ENCODE peak calls at places on chromosomes 4 and X, in nine cellular contexts. A, G, K, X, V, E, P, S and I are unnamed samples. For H3K36me3 and H3K27me3, the result is how much of the 10 kb centered on the place peaks cover.

GRCh38 chr4:137819964-137820383 is 287.7 kb upstream of the PCDH18 start:
- DNase-seq in E (no peak), S (peak), K (peak), G (no peak), X (peak), P (peak), A (peak), V (no peak), I (peak)

GRCh38 chr4:141702472-141703182 is 66.2 kb downstream of the IL15 start:
- DNase-seq in A (no peak), P (peak), G (no peak), X (no peak), E (peak), S (peak), V (no peak), K (no peak), I (no peak)

GRCh38 chr4:3701271-3702083 is 64.7 kb upstream of the ADRA2C start:
- DNase-seq in K (no peak), A (no peak), S (no peak), E (no peak), P (no peak), G (peak), V (no peak), X (no peak), I (peak)

GRCh38 chrX:8484360-8484759 is 19.7 kb downstream of the VCX3B start:
- DNase-seq in X (no peak), S (no peak), K (no peak), G (no peak), V (no peak), P (no peak), E (no peak), A (no peak), I (no peak)

GRCh38 chr4:47746122-47746521 is 91.7 kb downstream of the CORIN start:
- DNase-seq in S (no peak), E (no peak), V (no peak), X (no peak), P (no peak), K (peak), A (no peak), G (no peak), I (no peak)

GRCh38 chr4:141497627-141498026 is 138.8 kb upstream of the IL15 start:
- DNase-seq in V (no peak), E (no peak), P (no peak), A (no peak), S (no peak), X (no peak), G (no peak), K (peak), I (no peak)

GRCh38 chr4:174119051-174119450 is 164.4 kb downstream of the FBXO8 start:
- DNase-seq in E (no peak), X (no peak), P (no peak), G (no peak), S (peak), V (no peak), A (no peak), K (peak), I (no peak)

GRCh38 chrX:15269618-15270521 is at the start of gene ASB9:
- DNase-seq in A (peak), K (peak), V (peak), P (peak), E (no peak), S (peak), X (no peak), G (peak), I (peak)

GRCh38 chr4:26468977-26469376 is 21.3 kb downstream of the CCKAR start:
- DNase-seq in A (no peak), K (no peak), V (no peak), X (no peak), E (no peak), P (no peak), S (no peak), G (no peak), I (no peak)

GRCh38 chr4:55588160-55588559 is 3.9 kb downstream of the PDCL2 start:
- DNase-seq in X (no peak), K (no peak), S (no peak), V (no peak), G (no peak), A (no peak), E (no peak), P (no peak), I (no peak)

GRCh38 chr4:41373221-41373620 is 116.5 kb downstream of the UCHL1 start:
- DNase-seq in A (no peak), E (no peak), G (no peak), V (no peak), K (no peak), X (no peak), S (no peak), P (peak), I (no peak)

DNA sequence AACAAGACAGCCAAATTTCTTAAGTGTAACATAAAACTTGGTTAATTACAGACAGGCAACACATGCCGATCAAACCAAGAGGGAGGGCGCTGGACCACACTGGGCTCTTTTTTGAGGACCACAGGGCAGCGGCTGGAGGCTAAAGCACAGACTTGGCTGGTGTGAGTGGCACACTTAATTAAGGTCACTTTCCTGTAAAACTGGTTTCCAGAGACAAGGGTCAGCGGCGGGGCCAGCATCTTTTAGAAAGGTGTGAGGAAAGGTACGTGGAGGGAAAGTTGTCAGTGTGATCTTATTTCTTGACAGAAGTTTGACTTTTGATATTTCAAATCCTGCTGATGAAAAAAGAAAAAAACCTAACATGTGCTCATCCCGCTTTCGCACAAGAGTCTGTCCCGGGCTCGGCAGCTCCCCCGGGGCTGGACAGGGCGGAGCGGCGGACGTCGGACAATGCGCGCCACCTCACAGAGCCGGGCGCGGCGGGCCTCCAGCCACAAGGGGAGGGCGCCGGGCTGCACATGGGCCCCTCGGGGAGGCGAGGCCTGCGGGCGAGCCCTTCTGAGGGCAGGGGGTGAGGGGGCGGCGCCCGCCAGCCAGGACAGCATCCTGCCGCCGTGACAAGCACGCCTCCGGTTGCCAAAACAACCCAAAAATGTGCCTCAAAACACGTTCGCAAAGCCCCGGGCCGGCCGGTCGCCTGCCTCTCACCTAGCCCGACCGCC is 658 bp upstream of the HSPA4L start:
- DNase-seq in K (no peak), G (peak), A (peak), V (peak), X (peak), E (peak), S (peak), P (no peak), I (peak)
- H3K4me3 ChIP-seq in K (peak), G (peak), A (peak), V (peak), X (peak), E (peak), S (peak), P (peak), I (peak)

GRCh38 chr4:67624939-67625338 is 66.4 kb downstream of the STAP1 start:
- DNase-seq in K (no peak), P (no peak), V (no peak), E (no peak), G (no peak), X (no peak), A (no peak), S (no peak), I (no peak)
- H3K36me3 ChIP-seq in K (under half), P (under half), V (under half), E (under half), G (half or more), X (under half), A (half or more), S (under half), I (under half)

DNA sequence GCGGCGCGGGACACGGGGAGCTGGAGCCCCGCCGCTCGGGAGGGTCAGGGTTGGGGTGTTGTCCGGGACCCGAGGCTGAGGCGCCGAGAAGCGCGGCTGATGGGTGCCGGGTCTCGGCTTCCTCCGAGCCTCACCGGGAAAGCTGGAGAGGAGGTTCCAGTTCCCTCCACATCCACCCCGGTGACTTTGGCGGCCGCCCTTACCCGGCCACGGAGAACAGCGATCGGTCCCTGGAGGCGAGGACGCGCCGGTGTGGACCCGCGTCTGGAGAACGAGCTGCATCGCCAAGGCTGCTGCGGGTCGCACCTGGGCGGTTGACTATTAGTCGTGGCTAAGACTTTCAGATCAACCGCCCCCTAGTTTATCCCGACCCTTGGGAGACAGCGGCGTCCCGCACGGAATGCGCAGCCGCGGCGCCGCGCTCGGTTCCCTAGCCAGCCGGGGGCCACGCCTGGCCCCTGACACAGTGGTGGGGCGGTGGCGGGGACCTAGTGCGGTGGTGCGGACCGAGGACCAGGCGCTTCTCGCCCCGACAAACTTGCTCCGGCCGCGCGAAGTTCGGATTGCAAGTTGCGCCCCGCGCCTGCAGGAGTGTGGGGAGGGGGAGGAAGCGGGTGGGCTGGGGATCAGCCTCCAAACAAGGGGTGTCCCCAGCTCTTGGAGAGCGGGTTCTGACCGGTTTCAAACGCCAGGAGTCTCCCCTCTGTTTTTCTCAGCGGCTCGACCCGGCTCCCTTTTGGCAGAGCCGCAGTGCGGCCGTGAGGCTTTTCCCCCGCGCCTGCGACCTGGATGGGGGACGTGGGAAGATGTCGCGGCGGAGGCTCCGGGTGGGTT is 540 bp downstream of the FHDC1 start:
- DNase-seq in P (peak), K (no peak), S (peak), V (peak), A (peak), E (peak), G (peak), X (peak), I (peak)
- H3K27me3 ChIP-seq in P (half or more), K (under half), S (half or more), V (half or more), A (half or more), E (under half), G (under half), X (under half), I (under half)

DNA sequence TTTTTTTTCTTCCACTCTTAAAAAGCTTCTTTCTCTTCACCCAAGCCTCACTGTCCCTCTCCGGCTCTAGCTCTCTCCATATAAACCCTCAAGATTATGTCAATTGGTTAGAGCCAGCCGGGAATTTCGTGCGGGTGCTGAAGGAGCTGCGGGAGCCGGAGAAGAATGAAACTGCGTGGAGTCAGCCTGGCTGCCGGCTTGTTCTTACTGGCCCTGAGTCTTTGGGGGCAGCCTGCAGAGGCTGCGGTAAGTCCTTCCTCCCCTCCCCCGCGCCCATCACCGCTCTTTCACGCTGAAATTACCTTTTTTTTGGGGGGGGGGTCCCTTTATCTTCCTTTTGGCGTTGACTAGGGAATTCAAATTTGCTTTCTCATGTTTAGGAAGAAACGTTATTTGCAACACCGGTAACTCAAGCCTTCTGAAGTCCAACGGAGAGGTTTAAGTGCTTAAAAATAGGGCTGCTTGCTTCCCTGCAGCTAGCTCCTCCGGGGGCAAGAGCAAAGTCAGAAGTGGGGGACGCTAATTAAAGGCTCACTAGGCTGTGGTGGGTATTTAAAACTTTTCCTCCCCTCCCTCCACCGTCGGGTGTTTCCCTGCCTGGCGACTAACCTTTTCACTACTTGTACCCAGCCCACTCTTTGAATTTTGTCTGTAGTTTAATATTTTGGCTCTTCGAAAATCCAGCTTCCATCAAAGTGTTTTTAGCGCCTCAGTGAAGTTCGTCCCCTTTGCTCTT is 491 bp downstream of the COL4A5 start:
- DNase-seq in P (peak), E (no peak), K (no peak), G (peak), X (no peak), S (peak), V (no peak), A (no peak), I (peak)
- H3K4me3 ChIP-seq in P (peak), E (peak), K (peak), G (peak), X (peak), S (peak), V (peak), A (peak), I (peak)